ENCODE peak calls at places on chromosomes 2 and 18, in ten cellular contexts. S is A549, C is fibroblast of lung, Y is cardiac fibroblast, W is left ventricle myocardium inferior, R is astrocyte, Q is AG09309, D is tibial artery, N is foreskin fibroblast, G is neural progenitor cell. B is an unnamed sample.

GRCh38 chr2:1744151-1744445 is 217 bp downstream of the PXDN start:
- DNase-seq in S (no peak), C (peak), D (no peak), R (no peak), W (no peak), Q (no peak), G (peak), Y (no peak), N (no peak), B (no peak)

GRCh38 chr2:141105763-141106162 is 1025.1 kb downstream of the LRP1B start:
- DNase-seq in C (no peak), G (peak), S (no peak), W (no peak), Y (no peak), Q (no peak), D (no peak), N (no peak), R (no peak), B (no peak)

GRCh38 chr2:16049406-16049805 is 109.1 kb downstream of the MYCN start:
- DNase-seq in R (no peak), N (no peak), Y (no peak), Q (no peak), D (no peak), C (no peak), G (no peak), S (no peak), W (no peak), B (no peak)

GRCh38 chr2:229163893-229164292 is 107.2 kb downstream of the PID1 start:
- DNase-seq in R (no peak), S (no peak), G (no peak), C (no peak), Y (no peak), Q (no peak), W (no peak), D (no peak), N (no peak), B (no peak)

GRCh38 chr2:64327510-64328414 is 126.2 kb upstream of the LGALSL start:
- DNase-seq in S (no peak), W (peak), C (peak), Q (no peak), G (peak), D (peak), R (peak), Y (peak), N (peak), B (no peak)

GRCh38 chr2:173151671-173152398 is 76.2 kb downstream of the MAP3K20 start:
- DNase-seq in Q (peak), R (peak), C (peak), Y (no peak), S (no peak), D (no peak), N (peak), G (no peak), W (no peak), B (no peak)

GRCh38 chr2:55415300-55415699 is 4.4 kb downstream of the CCDC88A start:
- DNase-seq in G (no peak), D (no peak), C (no peak), N (no peak), W (no peak), Q (no peak), S (no peak), R (no peak), Y (no peak), B (no peak)

GRCh38 chr2:238906254-238906935 is 58.5 kb downstream of the TWIST2 start:
- DNase-seq in D (no peak), C (no peak), Y (no peak), R (no peak), N (peak), W (no peak), S (no peak), Q (no peak), G (no peak), B (no peak)

GRCh38 chr18:74114206-74114605 is 33.4 kb downstream of the FBXO15 start:
- DNase-seq in D (no peak), R (no peak), S (no peak), Q (no peak), Y (no peak), N (peak), C (no peak), W (no peak), G (peak), B (no peak)

GRCh38 chr18:58350526-58350925 is 278.4 kb downstream of the ALPK2 start:
- DNase-seq in C (no peak), R (no peak), Y (no peak), S (no peak), D (no peak), W (no peak), G (no peak), Q (no peak), N (no peak), B (no peak)

GRCh38 chr18:58351776-58352175 is 277.1 kb downstream of the ALPK2 start:
- DNase-seq in Q (no peak), Y (no peak), R (no peak), W (no peak), N (no peak), D (no peak), C (no peak), G (no peak), S (no peak), B (no peak)

GRCh38 chr18:58348517-58348916 is 280.4 kb downstream of the ALPK2 start:
- DNase-seq in D (no peak), W (no peak), S (no peak), Y (no peak), C (no peak), N (no peak), R (no peak), Q (no peak), G (no peak), B (no peak)

GRCh38 chr18:58348947-58349346 is 279.9 kb downstream of the ALPK2 start:
- DNase-seq in N (no peak), R (no peak), G (no peak), S (no peak), C (no peak), Y (no peak), D (no peak), W (no peak), Q (no peak), B (no peak)

GRCh38 chr18:58349650-58350049 is 279.2 kb downstream of the ALPK2 start:
- DNase-seq in C (no peak), Q (no peak), G (no peak), Y (no peak), R (no peak), S (no peak), W (no peak), N (no peak), D (no peak), B (no peak)
- H3K4me3 ChIP-seq in C (no peak), Q (no peak), G (no peak), Y (no peak), R (no peak), S (no peak), W (no peak), N (no peak), D (no peak), B (no peak)

GRCh38 chr2:113041871-113042270 is 10.8 kb downstream of the IL36B start:
- DNase-seq in G (no peak), R (no peak), S (no peak), N (no peak), W (no peak), D (no peak), C (no peak), Q (no peak), Y (no peak), B (no peak)
- TF ChIP-seq CTCF in G (no peak), R (no peak), S (no peak), N (no peak), W (no peak), D (no peak), C (no peak), Q (no peak), Y (no peak), B (no peak)

GRCh38 chr2:86211033-86211795 is 12.0 kb downstream of the MRPL35 start:
- DNase-seq in N (no peak), Q (no peak), G (no peak), S (no peak), D (no peak), W (no peak), R (no peak), C (no peak), Y (no peak), B (no peak)

GRCh38 chr2:86213699-86214502 is 14.6 kb downstream of the MRPL35 start:
- DNase-seq in D (no peak), R (no peak), C (no peak), G (no peak), Q (no peak), S (no peak), W (no peak), Y (peak), N (no peak), B (no peak)

GRCh38 chr2:86213056-86213455 is 13.8 kb downstream of the MRPL35 start:
- DNase-seq in R (no peak), C (no peak), D (no peak), S (no peak), Q (no peak), N (no peak), Y (no peak), W (no peak), G (no peak), B (no peak)

GRCh38 chr2:86214503-86214832 is 15.2 kb downstream of the MRPL35 start:
- DNase-seq in Y (no peak), N (no peak), C (no peak), D (no peak), G (no peak), S (no peak), Q (no peak), R (no peak), W (no peak), B (no peak)

DNA sequence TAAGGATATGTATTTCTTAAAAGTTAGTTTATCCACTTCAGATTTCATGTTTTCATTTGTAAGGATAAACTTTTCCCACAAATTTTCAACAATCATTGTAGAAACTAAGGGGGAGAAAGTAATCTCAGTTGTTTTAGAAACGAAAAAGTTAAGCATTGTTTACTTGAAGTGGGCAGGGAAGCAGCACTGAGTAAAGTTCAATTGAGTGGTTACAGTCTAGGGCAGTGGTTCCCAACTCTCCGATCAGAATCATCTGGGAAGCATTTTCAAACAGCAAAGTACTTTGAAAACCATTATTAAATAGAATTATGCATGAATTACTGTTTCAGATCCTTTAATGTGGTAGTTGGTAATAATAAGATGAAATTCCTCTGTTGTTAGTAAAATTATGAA is 12.5 kb downstream of the MRPL35 start:
- DNase-seq in W (no peak), N (no peak), C (no peak), Y (no peak), D (no peak), Q (no peak), S (no peak), R (no peak), G (no peak), B (no peak)
- H3K4me3 ChIP-seq in W (no peak), N (no peak), C (no peak), Y (no peak), D (no peak), Q (no peak), S (no peak), R (no peak), G (no peak), B (no peak)

DNA sequence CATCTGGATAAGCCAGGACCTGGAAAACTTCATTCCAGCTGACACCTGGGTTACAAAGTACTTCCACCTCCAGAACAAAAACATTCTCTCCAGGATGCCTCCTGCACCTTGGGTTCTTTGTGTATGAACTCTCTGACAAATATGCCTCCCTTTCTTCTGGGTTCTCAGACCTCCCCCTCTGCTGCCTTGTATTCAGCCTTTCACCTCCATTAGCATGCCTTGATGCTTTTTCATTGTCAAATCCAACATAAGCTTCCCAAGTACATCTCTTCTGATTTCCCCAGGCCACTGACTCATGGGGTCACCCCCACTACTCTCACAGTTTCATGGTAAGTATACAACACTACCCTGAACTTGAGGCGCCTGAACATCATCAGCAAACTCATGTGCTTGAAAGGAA is 32.7 kb upstream of the MRPS9 start:
- DNase-seq in Y (no peak), C (no peak), D (no peak), S (no peak), R (no peak), Q (no peak), N (no peak), G (no peak), W (no peak), B (no peak)
- TF ChIP-seq CTCF in Y (no peak), C (no peak), D (no peak), S (no peak), R (no peak), Q (no peak), N (no peak), G (no peak), W (no peak), B (no peak)

B was measured in gastrocnemius medialis.